ENCODE peak calls at places on chromosomes 7 and 10, in nine cellular contexts. One of them, this sample, is unnamed.
A peak's percentile ranks its signal among the peaks of the same experiment; 100 is the strongest.

GRCh38 chr7:75658369-75658768 is 80.4 kb downstream of the HIP1 start:
- DNase-seq in kidney glomerular epithelial cell: no peak
- DNase-seq in skeletal muscle cell: no peak
- DNase-seq in GM10248: no peak
- DNase-seq in activated T-cell treated with anti-CD3 and anti-CD28 coated beads for 48 hours: no peak
- DNase-seq in tibial nerve: no peak
- DNase-seq in activated CD8-positive, alpha-beta memory T cell treated with anti-CD3 and anti-CD28 coated beads, Interleukin-2, amount 10 ng/mL, durations not matched to agents 7 days and 5 days: no peak
- DNase-seq in psoas muscle: no peak
- DNase-seq in mucosa of descending colon: no peak
- DNase-seq in this sample: no peak

GRCh38 chr10:68105820-68106219 is 3.5 kb upstream of the MYPN start:
- DNase-seq in GM10248: no peak
- DNase-seq in psoas muscle: no peak
- DNase-seq in activated CD8-positive, alpha-beta memory T cell treated with anti-CD3 and anti-CD28 coated beads, Interleukin-2, amount 10 ng/mL, durations not matched to agents 7 days and 5 days: no peak
- DNase-seq in activated T-cell treated with anti-CD3 and anti-CD28 coated beads for 48 hours: no peak
- DNase-seq in tibial nerve: no peak
- DNase-seq in mucosa of descending colon: no peak
- DNase-seq in skeletal muscle cell: no peak
- DNase-seq in kidney glomerular epithelial cell: no peak
- DNase-seq in this sample: no peak

GRCh38 chr10:60662917-60663614 is 115.2 kb upstream of the CDK1 start:
- DNase-seq in activated CD8-positive, alpha-beta memory T cell treated with anti-CD3 and anti-CD28 coated beads, Interleukin-2, amount 10 ng/mL, durations not matched to agents 7 days and 5 days: no peak
- DNase-seq in kidney glomerular epithelial cell: no peak
- DNase-seq in psoas muscle: no peak
- DNase-seq in activated T-cell treated with anti-CD3 and anti-CD28 coated beads for 48 hours: no peak
- DNase-seq in tibial nerve: no peak
- DNase-seq in mucosa of descending colon: no peak
- DNase-seq in skeletal muscle cell: no peak
- DNase-seq in GM10248: no peak
- DNase-seq in this sample: no peak

GRCh38 chr10:49572594-49573114 is 33.7 kb upstream of the ERCC6 start:
- DNase-seq in psoas muscle: no peak
- DNase-seq in skeletal muscle cell: no peak
- DNase-seq in tibial nerve: no peak
- DNase-seq in kidney glomerular epithelial cell: no peak
- DNase-seq in GM10248: no peak
- DNase-seq in activated T-cell treated with anti-CD3 and anti-CD28 coated beads for 48 hours: no peak
- DNase-seq in mucosa of descending colon: no peak
- DNase-seq in activated CD8-positive, alpha-beta memory T cell treated with anti-CD3 and anti-CD28 coated beads, Interleukin-2, amount 10 ng/mL, durations not matched to agents 7 days and 5 days: no peak
- DNase-seq in this sample: no peak

GRCh38 chr7:41889472-41889871 is 186.6 kb upstream of the INHBA start:
- DNase-seq in GM10248: no peak
- DNase-seq in psoas muscle: no peak
- DNase-seq in tibial nerve: no peak
- DNase-seq in activated CD8-positive, alpha-beta memory T cell treated with anti-CD3 and anti-CD28 coated beads, Interleukin-2, amount 10 ng/mL, durations not matched to agents 7 days and 5 days: no peak
- DNase-seq in skeletal muscle cell: no peak
- DNase-seq in mucosa of descending colon: no peak
- DNase-seq in kidney glomerular epithelial cell: no peak
- DNase-seq in activated T-cell treated with anti-CD3 and anti-CD28 coated beads for 48 hours: no peak
- DNase-seq in this sample: no peak

GRCh38 chr7:39353615-39354376 is 212.4 kb upstream of the YAE1 start:
- DNase-seq in activated T-cell treated with anti-CD3 and anti-CD28 coated beads for 48 hours: no peak
- DNase-seq in psoas muscle: no peak
- DNase-seq in mucosa of descending colon: no peak
- DNase-seq in kidney glomerular epithelial cell: peak; percentile 92
- DNase-seq in activated CD8-positive, alpha-beta memory T cell treated with anti-CD3 and anti-CD28 coated beads, Interleukin-2, amount 10 ng/mL, durations not matched to agents 7 days and 5 days: no peak
- DNase-seq in tibial nerve: no peak
- DNase-seq in skeletal muscle cell: peak; percentile 10
- DNase-seq in GM10248: no peak
- DNase-seq in this sample: peak; percentile 6

GRCh38 chr7:73851410-73852338 is 9.3 kb upstream of the TMEM270 start:
- DNase-seq in psoas muscle: no peak
- DNase-seq in kidney glomerular epithelial cell: peak; percentile 99
- DNase-seq in GM10248: peak; percentile 67
- DNase-seq in activated CD8-positive, alpha-beta memory T cell treated with anti-CD3 and anti-CD28 coated beads, Interleukin-2, amount 10 ng/mL, durations not matched to agents 7 days and 5 days: peak; percentile 53
- DNase-seq in tibial nerve: no peak
- DNase-seq in skeletal muscle cell: peak; percentile 93
- DNase-seq in activated T-cell treated with anti-CD3 and anti-CD28 coated beads for 48 hours: peak; percentile 17
- DNase-seq in mucosa of descending colon: no peak
- DNase-seq in this sample: no peak

GRCh38 chr7:47517821-47518480 is 64.0 kb downstream of the TNS3 start:
- DNase-seq in mucosa of descending colon: no peak
- DNase-seq in tibial nerve: no peak
- DNase-seq in activated T-cell treated with anti-CD3 and anti-CD28 coated beads for 48 hours: no peak
- DNase-seq in kidney glomerular epithelial cell: no peak
- DNase-seq in activated CD8-positive, alpha-beta memory T cell treated with anti-CD3 and anti-CD28 coated beads, Interleukin-2, amount 10 ng/mL, durations not matched to agents 7 days and 5 days: no peak
- DNase-seq in skeletal muscle cell: no peak
- DNase-seq in GM10248: no peak
- DNase-seq in psoas muscle: no peak
- DNase-seq in this sample: no peak

GRCh38 chr7:152987673-152988072 is 228.1 kb downstream of the ACTR3B start:
- DNase-seq in skeletal muscle cell: no peak
- DNase-seq in tibial nerve: no peak
- DNase-seq in kidney glomerular epithelial cell: no peak
- DNase-seq in mucosa of descending colon: no peak
- DNase-seq in psoas muscle: no peak
- DNase-seq in GM10248: no peak
- DNase-seq in activated CD8-positive, alpha-beta memory T cell treated with anti-CD3 and anti-CD28 coated beads, Interleukin-2, amount 10 ng/mL, durations not matched to agents 7 days and 5 days: no peak
- DNase-seq in activated T-cell treated with anti-CD3 and anti-CD28 coated beads for 48 hours: no peak
- DNase-seq in this sample: no peak

GRCh38 chr7:12391922-12392615 is 11.6 kb downstream of the VWDE start:
- DNase-seq in mucosa of descending colon: no peak
- DNase-seq in activated CD8-positive, alpha-beta memory T cell treated with anti-CD3 and anti-CD28 coated beads, Interleukin-2, amount 10 ng/mL, durations not matched to agents 7 days and 5 days: no peak
- DNase-seq in psoas muscle: no peak
- DNase-seq in skeletal muscle cell: no peak
- DNase-seq in tibial nerve: no peak
- DNase-seq in GM10248: no peak
- DNase-seq in kidney glomerular epithelial cell: no peak
- DNase-seq in activated T-cell treated with anti-CD3 and anti-CD28 coated beads for 48 hours: no peak
- DNase-seq in this sample: no peak

GRCh38 chr7:70586822-70587221 is 545.1 kb upstream of the GALNT17 start:
- DNase-seq in kidney glomerular epithelial cell: no peak
- DNase-seq in GM10248: no peak
- DNase-seq in mucosa of descending colon: no peak
- DNase-seq in skeletal muscle cell: no peak
- DNase-seq in activated T-cell treated with anti-CD3 and anti-CD28 coated beads for 48 hours: no peak
- DNase-seq in tibial nerve: no peak
- DNase-seq in activated CD8-positive, alpha-beta memory T cell treated with anti-CD3 and anti-CD28 coated beads, Interleukin-2, amount 10 ng/mL, durations not matched to agents 7 days and 5 days: no peak
- DNase-seq in psoas muscle: no peak
- DNase-seq in this sample: no peak

GRCh38 chr10:64033710-64034109 is 512.5 kb downstream of the REEP3 start:
- DNase-seq in activated T-cell treated with anti-CD3 and anti-CD28 coated beads for 48 hours: no peak
- DNase-seq in GM10248: no peak
- DNase-seq in psoas muscle: no peak
- DNase-seq in mucosa of descending colon: no peak
- DNase-seq in kidney glomerular epithelial cell: no peak
- DNase-seq in tibial nerve: no peak
- DNase-seq in skeletal muscle cell: no peak
- DNase-seq in activated CD8-positive, alpha-beta memory T cell treated with anti-CD3 and anti-CD28 coated beads, Interleukin-2, amount 10 ng/mL, durations not matched to agents 7 days and 5 days: no peak
- DNase-seq in this sample: no peak

GRCh38 chr7:100897111-100897608 is 1.5 kb upstream of the ACHE start:
- DNase-seq in tibial nerve: no peak
- DNase-seq in GM10248: peak; percentile 74
- DNase-seq in activated CD8-positive, alpha-beta memory T cell treated with anti-CD3 and anti-CD28 coated beads, Interleukin-2, amount 10 ng/mL, durations not matched to agents 7 days and 5 days: no peak
- DNase-seq in kidney glomerular epithelial cell: no peak
- DNase-seq in psoas muscle: peak; percentile 75
- DNase-seq in mucosa of descending colon: peak; percentile 70
- DNase-seq in activated T-cell treated with anti-CD3 and anti-CD28 coated beads for 48 hours: peak; percentile 51
- DNase-seq in skeletal muscle cell: no peak
- DNase-seq in this sample: peak; percentile 69

GRCh38 chr7:17401806-17402627 is 103.6 kb downstream of the AHR start:
- DNase-seq in kidney glomerular epithelial cell: no peak
- DNase-seq in psoas muscle: no peak
- DNase-seq in activated CD8-positive, alpha-beta memory T cell treated with anti-CD3 and anti-CD28 coated beads, Interleukin-2, amount 10 ng/mL, durations not matched to agents 7 days and 5 days: peak; percentile 57
- DNase-seq in skeletal muscle cell: no peak
- DNase-seq in tibial nerve: no peak
- DNase-seq in GM10248: peak; percentile 35
- DNase-seq in activated T-cell treated with anti-CD3 and anti-CD28 coated beads for 48 hours: no peak
- DNase-seq in mucosa of descending colon: no peak
- DNase-seq in this sample: no peak

GRCh38 chr10:88089498-88089897 is 226.1 kb downstream of the PTEN start:
- DNase-seq in kidney glomerular epithelial cell: no peak
- DNase-seq in skeletal muscle cell: no peak
- DNase-seq in psoas muscle: no peak
- DNase-seq in GM10248: no peak
- DNase-seq in activated CD8-positive, alpha-beta memory T cell treated with anti-CD3 and anti-CD28 coated beads, Interleukin-2, amount 10 ng/mL, durations not matched to agents 7 days and 5 days: no peak
- DNase-seq in tibial nerve: no peak
- DNase-seq in mucosa of descending colon: no peak
- DNase-seq in activated T-cell treated with anti-CD3 and anti-CD28 coated beads for 48 hours: no peak
- DNase-seq in this sample: peak; percentile 12

GRCh38 chr7:136061433-136061832 is 84.3 kb upstream of the MTPN start:
- DNase-seq in mucosa of descending colon: no peak
- DNase-seq in kidney glomerular epithelial cell: no peak
- DNase-seq in GM10248: no peak
- DNase-seq in skeletal muscle cell: no peak
- DNase-seq in activated CD8-positive, alpha-beta memory T cell treated with anti-CD3 and anti-CD28 coated beads, Interleukin-2, amount 10 ng/mL, durations not matched to agents 7 days and 5 days: no peak
- DNase-seq in psoas muscle: no peak
- DNase-seq in activated T-cell treated with anti-CD3 and anti-CD28 coated beads for 48 hours: no peak
- DNase-seq in tibial nerve: no peak
- DNase-seq in this sample: no peak

GRCh38 chr10:9853405-9854010 is 1164.2 kb upstream of the CELF2 start:
- DNase-seq in kidney glomerular epithelial cell: no peak
- DNase-seq in mucosa of descending colon: no peak
- DNase-seq in GM10248: no peak
- DNase-seq in skeletal muscle cell: no peak
- DNase-seq in tibial nerve: no peak
- DNase-seq in activated T-cell treated with anti-CD3 and anti-CD28 coated beads for 48 hours: no peak
- DNase-seq in psoas muscle: no peak
- DNase-seq in activated CD8-positive, alpha-beta memory T cell treated with anti-CD3 and anti-CD28 coated beads, Interleukin-2, amount 10 ng/mL, durations not matched to agents 7 days and 5 days: no peak
- DNase-seq in this sample: no peak

GRCh38 chr10:25063157-25063556 is 46.7 kb downstream of the THNSL1 start:
- DNase-seq in kidney glomerular epithelial cell: no peak
- DNase-seq in GM10248: no peak
- DNase-seq in skeletal muscle cell: no peak
- DNase-seq in activated T-cell treated with anti-CD3 and anti-CD28 coated beads for 48 hours: no peak
- DNase-seq in psoas muscle: no peak
- DNase-seq in tibial nerve: no peak
- DNase-seq in mucosa of descending colon: no peak
- DNase-seq in activated CD8-positive, alpha-beta memory T cell treated with anti-CD3 and anti-CD28 coated beads, Interleukin-2, amount 10 ng/mL, durations not matched to agents 7 days and 5 days: no peak
- DNase-seq in this sample: no peak

GRCh38 chr7:151408498-151408838 is 1.4 kb downstream of the WDR86 start:
- DNase-seq in activated CD8-positive, alpha-beta memory T cell treated with anti-CD3 and anti-CD28 coated beads, Interleukin-2, amount 10 ng/mL, durations not matched to agents 7 days and 5 days: no peak
- DNase-seq in GM10248: no peak
- DNase-seq in tibial nerve: no peak
- DNase-seq in kidney glomerular epithelial cell: no peak
- DNase-seq in activated T-cell treated with anti-CD3 and anti-CD28 coated beads for 48 hours: no peak
- DNase-seq in skeletal muscle cell: no peak
- DNase-seq in mucosa of descending colon: no peak
- DNase-seq in psoas muscle: no peak
- DNase-seq in this sample: no peak

GRCh38 chr7:137933270-137934017 is 68.4 kb downstream of the CREB3L2 start:
- DNase-seq in skeletal muscle cell: no peak
- DNase-seq in mucosa of descending colon: no peak
- DNase-seq in kidney glomerular epithelial cell: peak; percentile 63
- DNase-seq in psoas muscle: peak; percentile 61
- DNase-seq in activated CD8-positive, alpha-beta memory T cell treated with anti-CD3 and anti-CD28 coated beads, Interleukin-2, amount 10 ng/mL, durations not matched to agents 7 days and 5 days: no peak
- DNase-seq in activated T-cell treated with anti-CD3 and anti-CD28 coated beads for 48 hours: no peak
- DNase-seq in GM10248: no peak
- DNase-seq in tibial nerve: no peak
- DNase-seq in this sample: no peak

GRCh38 chr10:117449636-117450035 is 74.4 kb upstream of the PDZD8 start:
- DNase-seq in GM10248: no peak
- DNase-seq in activated T-cell treated with anti-CD3 and anti-CD28 coated beads for 48 hours: no peak
- DNase-seq in kidney glomerular epithelial cell: no peak
- DNase-seq in tibial nerve: no peak
- DNase-seq in psoas muscle: no peak
- DNase-seq in mucosa of descending colon: peak; percentile 35
- DNase-seq in activated CD8-positive, alpha-beta memory T cell treated with anti-CD3 and anti-CD28 coated beads, Interleukin-2, amount 10 ng/mL, durations not matched to agents 7 days and 5 days: no peak
- DNase-seq in skeletal muscle cell: no peak
- DNase-seq in this sample: no peak

GRCh38 chr7:36469236-36469635 is 79.6 kb downstream of the ANLN start:
- DNase-seq in mucosa of descending colon: no peak
- DNase-seq in skeletal muscle cell: no peak
- DNase-seq in activated CD8-positive, alpha-beta memory T cell treated with anti-CD3 and anti-CD28 coated beads, Interleukin-2, amount 10 ng/mL, durations not matched to agents 7 days and 5 days: no peak
- DNase-seq in GM10248: no peak
- DNase-seq in kidney glomerular epithelial cell: no peak
- DNase-seq in psoas muscle: no peak
- DNase-seq in tibial nerve: no peak
- DNase-seq in activated T-cell treated with anti-CD3 and anti-CD28 coated beads for 48 hours: no peak
- DNase-seq in this sample: no peak

GRCh38 chr10:98833550-98833949 is 386.8 kb upstream of the HPS1 start:
- DNase-seq in GM10248: no peak
- DNase-seq in tibial nerve: no peak
- DNase-seq in mucosa of descending colon: no peak
- DNase-seq in activated CD8-positive, alpha-beta memory T cell treated with anti-CD3 and anti-CD28 coated beads, Interleukin-2, amount 10 ng/mL, durations not matched to agents 7 days and 5 days: no peak
- DNase-seq in activated T-cell treated with anti-CD3 and anti-CD28 coated beads for 48 hours: no peak
- DNase-seq in skeletal muscle cell: no peak
- DNase-seq in psoas muscle: no peak
- DNase-seq in kidney glomerular epithelial cell: no peak
- DNase-seq in this sample: no peak